ENCODE peak calls at places on chromosomes 5 and 9, in six cellular contexts. H, F, P, O, U and C are unnamed samples.

GRCh38 chr5:111165058-111165457 is 59.1 kb upstream of the CAMK4 start:
- DNase-seq in P (no peak), F (no peak), O (no peak), U (no peak), H (no peak), C (no peak)

GRCh38 chr9:79984429-79985067 is 412.8 kb downstream of the TLE4 start:
- DNase-seq in O (no peak), U (no peak), H (no peak), P (no peak), F (no peak), C (no peak)

GRCh38 chr5:107576736-107577440 is 93.8 kb downstream of the EFNA5 start:
- DNase-seq in H (no peak), F (no peak), U (no peak), P (no peak), O (no peak), C (no peak)

GRCh38 chr9:132023409-132024180 is 56.1 kb downstream of the MED27 start:
- DNase-seq in F (no peak), P (no peak), U (no peak), O (no peak), H (no peak), C (no peak)

GRCh38 chr5:92374859-92375258 is 991.7 kb upstream of the ARRDC3 start:
- DNase-seq in O (no peak), P (no peak), U (no peak), F (no peak), H (no peak), C (no peak)

GRCh38 chr5:153081385-153081784 is 409.1 kb upstream of the GRIA1 start:
- DNase-seq in U (no peak), O (no peak), F (no peak), H (no peak), P (no peak), C (no peak)

GRCh38 chr9:83432104-83432627 is 106.0 kb downstream of the FRMD3 start:
- DNase-seq in O (no peak), U (peak; percentile 61), P (no peak), F (no peak), H (no peak), C (no peak)

GRCh38 chr5:89421035-89421434 is 538.1 kb upstream of the MEF2C start:
- DNase-seq in U (no peak), F (no peak), H (no peak), O (no peak), P (no peak), C (peak; percentile 2)

GRCh38 chr5:150410524-150411244 is 2.0 kb downstream of the CD74 start:
- DNase-seq in H (peak; percentile 74), U (peak; percentile 76), F (peak; percentile 49), P (peak; percentile 39), O (no peak), C (peak; percentile 44)

GRCh38 chr5:84450617-84451414 is 66.1 kb upstream of the EDIL3 start:
- DNase-seq in H (no peak), U (no peak), F (no peak), O (no peak), P (no peak), C (no peak)

GRCh38 chr5:140795259-140795641 is 598 bp downstream of the PCDHA2 start:
- DNase-seq in U (no peak), O (no peak), P (no peak), H (no peak), F (no peak), C (peak; percentile 96)

GRCh38 chr9:111294691-111295451 is 35.2 kb downstream of the OR2K2 start:
- DNase-seq in P (no peak), U (no peak), H (no peak), O (no peak), F (no peak), C (no peak)

GRCh38 chr9:128349772-128350171 is 9.4 kb downstream of the SLC27A4 start:
- DNase-seq in H (no peak), F (no peak), O (no peak), U (no peak), P (no peak), C (no peak)

GRCh38 chr5:124806026-124806856 is 59.8 kb upstream of the ZNF608 start:
- DNase-seq in F (no peak), H (no peak), P (no peak), U (peak; percentile 79), O (no peak), C (peak; percentile 71)

GRCh38 chr9:37284631-37285030 is 137.9 kb upstream of the GRHPR start:
- DNase-seq in O (no peak), U (no peak), H (no peak), F (no peak), P (no peak), C (no peak)

GRCh38 chr5:75460947-75461346 is 50.5 kb downstream of the CERT1 start:
- DNase-seq in F (no peak), O (no peak), P (no peak), H (no peak), U (no peak), C (no peak)

GRCh38 chr9:37187269-37187668 is 66.9 kb downstream of the ZCCHC7 start:
- DNase-seq in F (no peak), U (no peak), P (no peak), H (no peak), O (no peak), C (no peak)

GRCh38 chr9:126498331-126498730 is 115.4 kb upstream of the LMX1B start:
- DNase-seq in P (no peak), O (no peak), U (no peak), H (no peak), F (no peak), C (no peak)

GRCh38 chr5:172641359-172642045 is 439 bp downstream of the NEURL1B start:
- DNase-seq in P (no peak), H (no peak), U (no peak), O (no peak), F (no peak), C (peak; percentile 42)

GRCh38 chr5:88555658-88556057 is 287.0 kb upstream of the TMEM161B start:
- DNase-seq in U (no peak), H (no peak), O (no peak), P (no peak), F (no peak), C (no peak)